ENCODE peak calls at places on chromosomes 7 and 10, in eight cellular contexts. X, T, Z, H, K, A, O and M are unnamed samples.

GRCh38 chr10:13483951-13484350 is 44.9 kb downstream of the BEND7 start:
- DNase-seq in X (no peak), T (no peak), Z (no peak), H (no peak), K (no peak), A (no peak), O (no peak), M (no peak)

GRCh38 chr10:70539471-70539870 is 60.9 kb downstream of the PALD1 start:
- DNase-seq in X (no peak), T (no peak), Z (no peak), H (no peak), K (no peak), A (no peak), O (no peak), M (no peak)

GRCh38 chr10:102642553-102643345 is 1.5 kb upstream of the TRIM8 start:
- DNase-seq in X (peak), T (no peak), Z (peak), H (no peak), K (peak), A (no peak), O (no peak), M (no peak)

GRCh38 chr7:154912921-154913644 is 89.8 kb downstream of the PAXIP1 start:
- DNase-seq in X (no peak), T (no peak), Z (no peak), H (no peak), K (no peak), A (no peak), O (peak), M (no peak)

GRCh38 chr7:42227931-42228591 is 8.9 kb downstream of the GLI3 start:
- DNase-seq in X (peak), T (no peak), Z (peak), H (no peak), K (no peak), A (no peak), O (peak), M (no peak)

GRCh38 chr7:7779888-7780287 is 61.5 kb upstream of the RPA3 start:
- DNase-seq in X (no peak), T (no peak), Z (no peak), H (no peak), K (no peak), A (no peak), O (no peak), M (no peak)

GRCh38 chr7:47360301-47360900 is 221.5 kb downstream of the TNS3 start:
- DNase-seq in X (no peak), T (no peak), Z (no peak), H (no peak), K (no peak), A (no peak), O (no peak), M (no peak)

GRCh38 chr10:25972631-25973030 is 38.6 kb downstream of the MYO3A start:
- DNase-seq in X (no peak), T (no peak), Z (no peak), H (no peak), K (no peak), A (no peak), O (no peak), M (no peak)

GRCh38 chr7:29345590-29345989 is 151.0 kb downstream of the CHN2 start:
- DNase-seq in X (peak), T (no peak), Z (peak), H (no peak), K (peak), A (peak), O (no peak), M (no peak)

GRCh38 chr10:14476641-14477407 is 146.1 kb upstream of the FRMD4A start:
- DNase-seq in X (no peak), T (no peak), Z (no peak), H (no peak), K (no peak), A (no peak), O (no peak), M (no peak)

GRCh38 chr10:43396061-43396927 is 12.7 kb downstream of the HNRNPF start:
- DNase-seq in X (peak), T (peak), Z (peak), H (peak), K (peak), A (peak), O (peak), M (peak)

GRCh38 chr7:136687693-136688322 is 180.6 kb upstream of the CHRM2 start:
- DNase-seq in X (no peak), T (no peak), Z (no peak), H (no peak), K (no peak), A (peak), O (no peak), M (no peak)

GRCh38 chr7:30710669-30711068 is 28.4 kb upstream of the CRHR2 start:
- DNase-seq in X (no peak), T (no peak), Z (no peak), H (no peak), K (no peak), A (no peak), O (no peak), M (no peak)

GRCh38 chr10:77531441-77532001 is 106.1 kb downstream of the KCNMA1 start:
- DNase-seq in X (no peak), T (no peak), Z (no peak), H (no peak), K (no peak), A (peak), O (peak), M (no peak)

GRCh38 chr10:129161184-129161583 is 305.9 kb upstream of the MGMT start:
- DNase-seq in X (no peak), T (no peak), Z (no peak), H (no peak), K (no peak), A (no peak), O (no peak), M (no peak)

GRCh38 chr7:117248810-117249209 is 74.0 kb downstream of the WNT2 start:
- DNase-seq in X (no peak), T (no peak), Z (no peak), H (no peak), K (no peak), A (no peak), O (no peak), M (no peak)

GRCh38 chr7:45704683-45705016 is 130.5 kb downstream of the ADCY1 start:
- DNase-seq in X (peak), T (no peak), Z (no peak), H (peak), K (no peak), A (no peak), O (peak), M (no peak)

GRCh38 chr10:114513397-114513796 is 109.1 kb upstream of the AFAP1L2 start:
- DNase-seq in X (no peak), T (no peak), Z (no peak), H (no peak), K (no peak), A (no peak), O (no peak), M (no peak)

GRCh38 chr10:113475381-113475807 is 77.5 kb upstream of the HABP2 start:
- DNase-seq in X (no peak), T (no peak), Z (no peak), H (peak), K (no peak), A (no peak), O (no peak), M (no peak)

GRCh38 chr10:4847580-4848020 is 21.6 kb downstream of the AKR1E2 start:
- DNase-seq in X (no peak), T (no peak), Z (no peak), H (no peak), K (no peak), A (no peak), O (no peak), M (no peak)

GRCh38 chr10:27068217-27068891 is 31.9 kb downstream of the ANKRD26 start:
- DNase-seq in X (no peak), T (no peak), Z (no peak), H (no peak), K (no peak), A (no peak), O (no peak), M (no peak)

GRCh38 chr10:78004215-78005026 is 24.9 kb downstream of the POLR3A start:
- DNase-seq in X (no peak), T (no peak), Z (no peak), H (no peak), K (no peak), A (no peak), O (no peak), M (no peak)

GRCh38 chr7:140923358-140924006 is 1.2 kb downstream of the BRAF start:
- DNase-seq in X (no peak), T (no peak), Z (peak), H (no peak), K (no peak), A (peak), O (no peak), M (no peak)

GRCh38 chr10:21525367-21526183 is at the start of gene SKIDA1:
- DNase-seq in X (peak), T (no peak), Z (peak), H (no peak), K (peak), A (peak), O (peak), M (peak)

GRCh38 chr7:18821554-18821953 is 295.9 kb downstream of the TWIST1 start:
- DNase-seq in X (no peak), T (no peak), Z (no peak), H (no peak), K (no peak), A (no peak), O (no peak), M (no peak)

GRCh38 chr10:113035724-113036312 is 85.8 kb downstream of the TCF7L2 start:
- DNase-seq in X (no peak), T (no peak), Z (no peak), H (no peak), K (no peak), A (no peak), O (no peak), M (no peak)